ENCODE peak calls at places on chromosomes 13 and 19, in five cellular contexts. One of them, this sample, is unnamed.

GRCh38 chr19:18416778-18417249 is 2.4 kb upstream of the SSBP4 start:
- DNase-seq in HL-60: peak
- DNase-seq in SK-N-SH: peak
- DNase-seq in GM12878: no peak
- DNase-seq in H1: peak
- DNase-seq in this sample: peak

GRCh38 chr19:16571689-16572331 is 405 bp downstream of the SLC35E1 start:
- DNase-seq in H1: peak
- DNase-seq in HL-60: peak
- DNase-seq in GM12878: no peak
- DNase-seq in SK-N-SH: no peak
- DNase-seq in this sample: no peak

GRCh38 chr13:40063278-40063698 is 407.8 kb downstream of the COG6 start:
- DNase-seq in HL-60: no peak
- DNase-seq in H1: no peak
- DNase-seq in SK-N-SH: peak
- DNase-seq in GM12878: no peak
- DNase-seq in this sample: no peak

GRCh38 chr19:45177817-45178261 is at the start of gene TRAPPC6A:
- DNase-seq in SK-N-SH: no peak
- DNase-seq in GM12878: no peak
- DNase-seq in HL-60: peak
- DNase-seq in H1: no peak
- DNase-seq in this sample: no peak

GRCh38 chr19:46674416-46675178 is 13.6 kb upstream of the DACT3 start:
- DNase-seq in SK-N-SH: peak
- DNase-seq in H1: peak
- DNase-seq in HL-60: no peak
- DNase-seq in GM12878: no peak
- DNase-seq in this sample: peak

GRCh38 chr19:4134351-4134750 is 10.4 kb upstream of the MAP2K2 start:
- DNase-seq in GM12878: no peak
- DNase-seq in HL-60: no peak
- DNase-seq in H1: no peak
- DNase-seq in SK-N-SH: no peak
- DNase-seq in this sample: no peak

GRCh38 chr13:43411211-43411610 is 375.6 kb downstream of the ENOX1 start:
- DNase-seq in H1: no peak
- DNase-seq in GM12878: no peak
- DNase-seq in SK-N-SH: no peak
- DNase-seq in HL-60: no peak
- DNase-seq in this sample: no peak

GRCh38 chr13:33340631-33341030 is 55.1 kb upstream of the STARD13 start:
- DNase-seq in SK-N-SH: no peak
- DNase-seq in GM12878: no peak
- DNase-seq in H1: no peak
- DNase-seq in HL-60: peak
- DNase-seq in this sample: no peak

GRCh38 chr13:53121131-53121773 is 92.6 kb downstream of the OLFM4 start:
- DNase-seq in H1: no peak
- DNase-seq in SK-N-SH: no peak
- DNase-seq in GM12878: no peak
- DNase-seq in HL-60: no peak
- DNase-seq in this sample: no peak

GRCh38 chr13:101739382-101740178 is 287.1 kb downstream of the ITGBL1 start:
- DNase-seq in SK-N-SH: no peak
- DNase-seq in GM12878: peak
- DNase-seq in HL-60: no peak
- DNase-seq in H1: no peak
- DNase-seq in this sample: no peak

GRCh38 chr13:68125087-68125480 is 894.9 kb upstream of the PCDH9 start:
- DNase-seq in H1: no peak
- DNase-seq in SK-N-SH: no peak
- DNase-seq in GM12878: no peak
- DNase-seq in HL-60: no peak
- DNase-seq in this sample: no peak

GRCh38 chr13:27822873-27823311 is 30.6 kb downstream of the GSX1 start:
- DNase-seq in HL-60: no peak
- DNase-seq in SK-N-SH: no peak
- DNase-seq in GM12878: no peak
- DNase-seq in H1: no peak
- DNase-seq in this sample: no peak

GRCh38 chr13:111058796-111059506 is 56.2 kb upstream of the ARHGEF7 start:
- DNase-seq in SK-N-SH: no peak
- DNase-seq in GM12878: no peak
- DNase-seq in HL-60: no peak
- DNase-seq in H1: no peak
- DNase-seq in this sample: no peak

GRCh38 chr19:16067205-16067938 is 8.9 kb upstream of the TPM4 start:
- DNase-seq in H1: no peak
- DNase-seq in GM12878: no peak
- DNase-seq in HL-60: no peak
- DNase-seq in SK-N-SH: no peak
- DNase-seq in this sample: no peak

GRCh38 chr13:80224468-80224867 is 116.5 kb downstream of the SPRY2 start:
- DNase-seq in SK-N-SH: no peak
- DNase-seq in HL-60: no peak
- DNase-seq in GM12878: no peak
- DNase-seq in H1: no peak
- DNase-seq in this sample: no peak

GRCh38 chr19:55503447-55504251 is 15.4 kb downstream of the SSC5D start:
- DNase-seq in SK-N-SH: peak
- DNase-seq in H1: peak
- DNase-seq in GM12878: peak
- DNase-seq in HL-60: peak
- DNase-seq in this sample: peak

GRCh38 chr19:39007096-39007495 is 25.3 kb downstream of the FBXO27 start:
- DNase-seq in GM12878: no peak
- DNase-seq in H1: no peak
- DNase-seq in HL-60: no peak
- DNase-seq in SK-N-SH: no peak
- DNase-seq in this sample: no peak

GRCh38 chr13:82878536-82878935 is 1003.7 kb downstream of the SLITRK1 start:
- DNase-seq in H1: no peak
- DNase-seq in SK-N-SH: no peak
- DNase-seq in GM12878: no peak
- DNase-seq in HL-60: no peak
- DNase-seq in this sample: no peak

GRCh38 chr13:95201814-95202521 is 99.3 kb downstream of the ABCC4 start:
- DNase-seq in SK-N-SH: peak
- DNase-seq in H1: no peak
- DNase-seq in GM12878: no peak
- DNase-seq in HL-60: peak
- DNase-seq in this sample: no peak

GRCh38 chr13:43232866-43233265 is 209.5 kb downstream of the DNAJC15 start:
- DNase-seq in H1: no peak
- DNase-seq in HL-60: no peak
- DNase-seq in GM12878: no peak
- DNase-seq in SK-N-SH: no peak
- DNase-seq in this sample: no peak

GRCh38 chr13:52597676-52598075 is 44.6 kb upstream of the HNRNPA1L2 start:
- DNase-seq in SK-N-SH: no peak
- DNase-seq in GM12878: no peak
- DNase-seq in HL-60: no peak
- DNase-seq in H1: no peak
- DNase-seq in this sample: no peak

GRCh38 chr13:23744315-23744714 is 144.9 kb downstream of the MIPEP start:
- DNase-seq in HL-60: no peak
- DNase-seq in GM12878: no peak
- DNase-seq in H1: no peak
- DNase-seq in SK-N-SH: no peak
- DNase-seq in this sample: no peak

GRCh38 chr19:29260477-29261317 is 47.7 kb upstream of the UQCRFS1 start:
- DNase-seq in H1: peak
- DNase-seq in SK-N-SH: peak
- DNase-seq in HL-60: peak
- DNase-seq in GM12878: peak
- DNase-seq in this sample: peak

GRCh38 chr19:16661480-16662034 is 618 bp downstream of the TMEM38A start:
- DNase-seq in GM12878: no peak
- DNase-seq in HL-60: no peak
- DNase-seq in SK-N-SH: peak
- DNase-seq in H1: peak
- DNase-seq in this sample: peak

GRCh38 chr13:34412817-34413365 is 529.2 kb upstream of the NBEA start:
- DNase-seq in H1: no peak
- DNase-seq in SK-N-SH: no peak
- DNase-seq in HL-60: peak
- DNase-seq in GM12878: no peak
- DNase-seq in this sample: no peak

GRCh38 chr13:101942535-101943157 is 459.2 kb downstream of the FGF14 start:
- DNase-seq in HL-60: no peak
- DNase-seq in SK-N-SH: peak
- DNase-seq in H1: no peak
- DNase-seq in GM12878: no peak
- DNase-seq in this sample: no peak

GRCh38 chr19:19061491-19061890 is 2.3 kb upstream of the SLC25A42 start:
- DNase-seq in HL-60: no peak
- DNase-seq in SK-N-SH: no peak
- DNase-seq in GM12878: no peak
- DNase-seq in H1: no peak
- DNase-seq in this sample: no peak

GRCh38 chr13:20713014-20713376 is 9.5 kb downstream of the IL17D start:
- DNase-seq in SK-N-SH: no peak
- DNase-seq in HL-60: no peak
- DNase-seq in H1: no peak
- DNase-seq in GM12878: no peak
- DNase-seq in this sample: no peak

GRCh38 chr13:106117035-106117434 is 418.4 kb downstream of the EFNB2 start:
- DNase-seq in GM12878: no peak
- DNase-seq in SK-N-SH: peak
- DNase-seq in HL-60: no peak
- DNase-seq in H1: no peak
- DNase-seq in this sample: no peak

GRCh38 chr13:113552786-113553540 is 31.6 kb upstream of the TFDP1 start:
- DNase-seq in HL-60: no peak
- DNase-seq in H1: peak
- DNase-seq in SK-N-SH: no peak
- DNase-seq in GM12878: no peak
- DNase-seq in this sample: no peak
- TF ChIP-seq GABPA in HL-60: no peak
- TF ChIP-seq GABPA in H1: no peak
- TF ChIP-seq GABPA in SK-N-SH: no peak
- TF ChIP-seq GABPA in GM12878: no peak
- TF ChIP-seq GABPA in this sample: no peak

GRCh38 chr13:62209539-62209938 is 793.9 kb upstream of the PCDH20 start:
- DNase-seq in GM12878: peak
- DNase-seq in HL-60: no peak
- DNase-seq in H1: no peak
- DNase-seq in SK-N-SH: no peak
- DNase-seq in this sample: no peak

GRCh38 chr13:62212246-62212645 is 796.6 kb upstream of the PCDH20 start:
- DNase-seq in GM12878: no peak
- DNase-seq in H1: no peak
- DNase-seq in HL-60: no peak
- DNase-seq in SK-N-SH: no peak
- DNase-seq in this sample: no peak

GRCh38 chr13:62205273-62205672 is 789.6 kb upstream of the PCDH20 start:
- DNase-seq in H1: no peak
- DNase-seq in SK-N-SH: no peak
- DNase-seq in GM12878: no peak
- DNase-seq in HL-60: no peak
- DNase-seq in this sample: no peak

GRCh38 chr13:62210951-62211350 is 795.3 kb upstream of the PCDH20 start:
- DNase-seq in SK-N-SH: no peak
- DNase-seq in HL-60: no peak
- DNase-seq in H1: no peak
- DNase-seq in GM12878: no peak
- DNase-seq in this sample: no peak

GRCh38 chr13:62207388-62207787 is 791.7 kb upstream of the PCDH20 start:
- DNase-seq in GM12878: no peak
- DNase-seq in HL-60: no peak
- DNase-seq in SK-N-SH: no peak
- DNase-seq in H1: no peak
- DNase-seq in this sample: no peak
- H3K27ac ChIP-seq in GM12878: peak
- H3K27ac ChIP-seq in HL-60: no peak
- H3K27ac ChIP-seq in SK-N-SH: no peak
- H3K27ac ChIP-seq in H1: no peak
- H3K27ac ChIP-seq in this sample: no peak

GRCh38 chr19:51784922-51785690 is 9.9 kb upstream of the FPR3 start:
- DNase-seq in SK-N-SH: no peak
- DNase-seq in GM12878: peak
- DNase-seq in H1: no peak
- DNase-seq in HL-60: peak
- DNase-seq in this sample: peak
- TF ChIP-seq GABPA in SK-N-SH: no peak
- TF ChIP-seq GABPA in GM12878: no peak
- TF ChIP-seq GABPA in H1: no peak
- TF ChIP-seq GABPA in HL-60: no peak
- TF ChIP-seq GABPA in this sample: peak

GRCh38 chr19:371501-372160 is 27.0 kb upstream of the MIER2 start:
- DNase-seq in SK-N-SH: peak
- DNase-seq in H1: no peak
- DNase-seq in HL-60: no peak
- DNase-seq in GM12878: no peak
- DNase-seq in this sample: no peak

GRCh38 chr19:374183-374885 is 29.7 kb upstream of the MIER2 start:
- DNase-seq in GM12878: no peak
- DNase-seq in SK-N-SH: no peak
- DNase-seq in HL-60: no peak
- DNase-seq in H1: no peak
- DNase-seq in this sample: peak

GRCh38 chr19:373391-374182 is 29.0 kb upstream of the MIER2 start:
- DNase-seq in GM12878: no peak
- DNase-seq in H1: no peak
- DNase-seq in HL-60: no peak
- DNase-seq in SK-N-SH: no peak
- DNase-seq in this sample: no peak

GRCh38 chr19:370641-371330 is 26.2 kb upstream of the MIER2 start:
- DNase-seq in SK-N-SH: no peak
- DNase-seq in GM12878: no peak
- DNase-seq in H1: no peak
- DNase-seq in HL-60: no peak
- DNase-seq in this sample: no peak

GRCh38 chr19:372306-372890 is 27.8 kb upstream of the MIER2 start:
- DNase-seq in SK-N-SH: peak
- DNase-seq in HL-60: no peak
- DNase-seq in GM12878: no peak
- DNase-seq in H1: no peak
- DNase-seq in this sample: no peak
- H3K27ac ChIP-seq in SK-N-SH: no peak
- H3K27ac ChIP-seq in HL-60: no peak
- H3K27ac ChIP-seq in GM12878: no peak
- H3K27ac ChIP-seq in H1: no peak
- H3K27ac ChIP-seq in this sample: no peak

GRCh38 chr13:92573467-92574057 is 653.0 kb upstream of the GPC6 start:
- DNase-seq in SK-N-SH: peak
- DNase-seq in HL-60: peak
- DNase-seq in GM12878: no peak
- DNase-seq in H1: peak
- DNase-seq in this sample: peak
- TF ChIP-seq GABPA in SK-N-SH: no peak
- TF ChIP-seq GABPA in HL-60: no peak
- TF ChIP-seq GABPA in GM12878: no peak
- TF ChIP-seq GABPA in H1: no peak
- TF ChIP-seq GABPA in this sample: no peak

This sample was measured in K562.